ENCODE peak calls at places on chromosomes 11 and 22, in five cellular contexts. One of them, this sample, is unnamed.

GRCh38 chr22:31629741-31630184 is 32.3 kb downstream of the PISD start:
- DNase-seq in CD8-positive, alpha-beta T cell: no peak
- DNase-seq in psoas muscle: no peak
- DNase-seq in KG1: no peak
- DNase-seq in activated T-cell treated with anti-CD3 and anti-CD28 coated beads, Interleukin-2, amount 50 U/mL, for 72 hours: no peak
- DNase-seq in this sample: no peak

GRCh38 chr22:29319072-29319471 is 3.6 kb upstream of the RASL10A start:
- DNase-seq in CD8-positive, alpha-beta T cell: no peak
- DNase-seq in activated T-cell treated with anti-CD3 and anti-CD28 coated beads, Interleukin-2, amount 50 U/mL, for 72 hours: no peak
- DNase-seq in KG1: no peak
- DNase-seq in psoas muscle: no peak
- DNase-seq in this sample: no peak

GRCh38 chr11:86486261-86487030 is 111.8 kb downstream of the CCDC81 start:
- DNase-seq in CD8-positive, alpha-beta T cell: no peak
- DNase-seq in activated T-cell treated with anti-CD3 and anti-CD28 coated beads, Interleukin-2, amount 50 U/mL, for 72 hours: no peak
- DNase-seq in psoas muscle: peak; percentile 54
- DNase-seq in KG1: peak; percentile 84
- DNase-seq in this sample: no peak

GRCh38 chr11:32094931-32095330 is 4.1 kb downstream of the RCN1 start:
- DNase-seq in CD8-positive, alpha-beta T cell: no peak
- DNase-seq in psoas muscle: no peak
- DNase-seq in activated T-cell treated with anti-CD3 and anti-CD28 coated beads, Interleukin-2, amount 50 U/mL, for 72 hours: no peak
- DNase-seq in KG1: no peak
- DNase-seq in this sample: no peak

GRCh38 chr11:45423036-45423435 is 136.9 kb upstream of the SYT13 start:
- DNase-seq in activated T-cell treated with anti-CD3 and anti-CD28 coated beads, Interleukin-2, amount 50 U/mL, for 72 hours: no peak
- DNase-seq in CD8-positive, alpha-beta T cell: no peak
- DNase-seq in KG1: no peak
- DNase-seq in psoas muscle: no peak
- DNase-seq in this sample: no peak

GRCh38 chr22:44084044-44084772 is 60.1 kb downstream of the PARVB start:
- DNase-seq in activated T-cell treated with anti-CD3 and anti-CD28 coated beads, Interleukin-2, amount 50 U/mL, for 72 hours: no peak
- DNase-seq in psoas muscle: peak; percentile 77
- DNase-seq in KG1: no peak
- DNase-seq in CD8-positive, alpha-beta T cell: no peak
- DNase-seq in this sample: no peak

GRCh38 chr11:36022891-36023290 is 79.0 kb downstream of the LDLRAD3 start:
- DNase-seq in KG1: no peak
- DNase-seq in psoas muscle: no peak
- DNase-seq in CD8-positive, alpha-beta T cell: no peak
- DNase-seq in activated T-cell treated with anti-CD3 and anti-CD28 coated beads, Interleukin-2, amount 50 U/mL, for 72 hours: no peak
- DNase-seq in this sample: no peak

GRCh38 chr11:131924446-131925240 is 554.2 kb downstream of the NTM start:
- DNase-seq in CD8-positive, alpha-beta T cell: no peak
- DNase-seq in psoas muscle: no peak
- DNase-seq in activated T-cell treated with anti-CD3 and anti-CD28 coated beads, Interleukin-2, amount 50 U/mL, for 72 hours: no peak
- DNase-seq in KG1: no peak
- DNase-seq in this sample: no peak

GRCh38 chr11:3058753-3059664 is 1.8 kb upstream of the CARS1 start:
- DNase-seq in KG1: no peak
- DNase-seq in psoas muscle: no peak
- DNase-seq in CD8-positive, alpha-beta T cell: no peak
- DNase-seq in activated T-cell treated with anti-CD3 and anti-CD28 coated beads, Interleukin-2, amount 50 U/mL, for 72 hours: no peak
- DNase-seq in this sample: no peak

GRCh38 chr11:76805206-76805913 is 22.2 kb downstream of the TSKU start:
- DNase-seq in CD8-positive, alpha-beta T cell: no peak
- DNase-seq in psoas muscle: no peak
- DNase-seq in activated T-cell treated with anti-CD3 and anti-CD28 coated beads, Interleukin-2, amount 50 U/mL, for 72 hours: peak; percentile 80
- DNase-seq in KG1: no peak
- DNase-seq in this sample: no peak

This sample was measured in GM12864.